ENCODE peak calls at places on chromosome 20, in four cellular contexts. F, D, M and Q are unnamed samples.

GRCh38 chr20:3800256-3800877 is 4.3 kb downstream of the CDC25B start:
- DNase-seq in F (no peak), D (no peak), M (no peak), Q (no peak)

GRCh38 chr20:11378252-11378651 is 539.4 kb upstream of the BTBD3 start:
- DNase-seq in F (no peak), D (no peak), M (no peak), Q (no peak)

GRCh38 chr20:25991051-25991755 is 294.6 kb upstream of the ZNF337 start:
- DNase-seq in F (no peak), D (no peak), M (no peak), Q (no peak)

GRCh38 chr20:47318596-47319516 is 37.6 kb downstream of the ZMYND8 start:
- DNase-seq in F (peak), D (peak), M (peak), Q (peak)

GRCh38 chr20:62628691-62629090 is 13.6 kb upstream of the SLCO4A1 start:
- DNase-seq in F (peak), D (no peak), M (peak), Q (no peak)

GRCh38 chr20:24379116-24379927 is 90.1 kb upstream of the SYNDIG1 start:
- DNase-seq in F (peak), D (peak), M (peak), Q (peak)

GRCh38 chr20:2814587-2815051 is at the start of gene C20orf141:
- DNase-seq in F (peak), D (peak), M (peak), Q (no peak)

GRCh38 chr20:62059926-62060630 is 5.6 kb downstream of the TAF4 start:
- DNase-seq in F (no peak), D (no peak), M (no peak), Q (no peak)

GRCh38 chr20:48754269-48754668 is 73.5 kb downstream of the PREX1 start:
- DNase-seq in F (no peak), D (no peak), M (no peak), Q (no peak)

GRCh38 chr20:36745234-36745926 is 510 bp downstream of the NDRG3 start:
- DNase-seq in F (peak), D (no peak), M (no peak), Q (peak)

GRCh38 chr20:47204008-47204745 is 152.3 kb downstream of the ZMYND8 start:
- DNase-seq in F (peak), D (no peak), M (no peak), Q (no peak)

GRCh38 chr20:53578492-53579222 is 15.0 kb downstream of the ZNF217 start:
- DNase-seq in F (peak), D (peak), M (peak), Q (no peak)

GRCh38 chr20:12942123-12942522 is 66.6 kb upstream of the SPTLC3 start:
- DNase-seq in F (no peak), D (no peak), M (no peak), Q (no peak)

GRCh38 chr20:52801628-52802006 is 170.5 kb upstream of the TSHZ2 start:
- DNase-seq in F (no peak), D (no peak), M (no peak), Q (peak)

GRCh38 chr20:17628101-17628841 is 53.8 kb downstream of the RRBP1 start:
- DNase-seq in F (no peak), D (no peak), M (no peak), Q (peak)

GRCh38 chr20:50577175-50578018 is 67.2 kb downstream of the PTPN1 start:
- DNase-seq in F (no peak), D (no peak), M (no peak), Q (peak)

GRCh38 chr20:10469599-10469998 is 34.5 kb downstream of the SLX4IP start:
- DNase-seq in F (peak), D (peak), M (peak), Q (no peak)

GRCh38 chr20:17525650-17526049 is 5.5 kb downstream of the BFSP1 start:
- DNase-seq in F (no peak), D (no peak), M (peak), Q (no peak)

GRCh38 chr20:32564921-32565734 is 20.0 kb downstream of the NOL4L start:
- DNase-seq in F (no peak), D (no peak), M (no peak), Q (peak)

GRCh38 chr20:46230811-46231282 is 77.5 kb downstream of the CDH22 start:
- DNase-seq in F (peak), D (no peak), M (peak), Q (peak)

GRCh38 chr20:18527836-18528235 is 20.1 kb downstream of the SEC23B start:
- DNase-seq in F (peak), D (no peak), M (no peak), Q (no peak)

GRCh38 chr20:1328680-1329330 is at the start of gene SDCBP2:
- DNase-seq in F (no peak), D (no peak), M (no peak), Q (no peak)

GRCh38 chr20:1825492-1825891 is 69.7 kb upstream of the SIRPA start:
- DNase-seq in F (no peak), D (no peak), M (no peak), Q (no peak)

GRCh38 chr20:32978009-32978335 is 26.3 kb downstream of the SUN5 start:
- DNase-seq in F (no peak), D (no peak), M (no peak), Q (no peak)

GRCh38 chr20:33604084-33604990 is 57.8 kb upstream of the C20orf144 start:
- DNase-seq in F (no peak), D (no peak), M (no peak), Q (no peak)

GRCh38 chr20:63176035-63176434 is 39.9 kb downstream of the YTHDF1 start:
- DNase-seq in F (no peak), D (no peak), M (no peak), Q (no peak)